ENCODE peak calls at places on chromosomes 1 and 21, in four cellular contexts. K, Z, H and D are unnamed samples.

GRCh38 chr1:196609114-196609737 is 986 bp upstream of the KCNT2 start:
- DNase-seq in K (peak; percentile 39), Z (no peak), H (no peak), D (no peak)

GRCh38 chr21:44764319-44765230 is 37.0 kb downstream of the UBE2G2 start:
- DNase-seq in K (no peak), Z (no peak), H (no peak), D (no peak)

GRCh38 chr1:101086783-101087182 is 61.2 kb upstream of the DPH5 start:
- DNase-seq in K (no peak), Z (no peak), H (no peak), D (no peak)

GRCh38 chr1:241950390-241950789 is 7.2 kb upstream of the BECN2 start:
- DNase-seq in K (no peak), Z (no peak), H (no peak), D (no peak)

GRCh38 chr1:214031267-214031650 is 43.5 kb downstream of the PROX1 start:
- DNase-seq in K (no peak), Z (no peak), H (no peak), D (no peak)

GRCh38 chr1:154207262-154207661 is 1.1 kb upstream of the CFAP141 start:
- DNase-seq in K (peak; percentile 5), Z (no peak), H (no peak), D (no peak)

GRCh38 chr1:89530690-89531089 is 6.1 kb downstream of the LRRC8B start:
- DNase-seq in K (no peak), Z (no peak), H (no peak), D (no peak)

GRCh38 chr1:81126989-81127571 is 673.7 kb upstream of the ADGRL2 start:
- DNase-seq in K (no peak), Z (no peak), H (no peak), D (no peak)

GRCh38 chr1:219329606-219330005 is 155.9 kb downstream of the LYPLAL1 start:
- DNase-seq in K (no peak), Z (no peak), H (no peak), D (no peak)

GRCh38 chr1:30514945-30515344 is 208.4 kb downstream of the MATN1 start:
- DNase-seq in K (no peak), Z (no peak), H (no peak), D (no peak)

GRCh38 chr1:59322394-59323179 is 25.7 kb downstream of the FGGY start:
- DNase-seq in K (no peak), Z (no peak), H (no peak), D (no peak)